ENCODE peak calls at places on chromosome 17, in nine cellular contexts. S is activated CD4-positive, alpha-beta T cell treated with anti-CD3 and anti-CD28 coated beads, Interleukin-2, amount 50 U/mL, for 24 hours; L is ureter; T is cardiac muscle cell; A is amygdala; H is left cardiac atrium; B is NCI-H187 treated with DMSO at 0.1 percent for 48 hours; U is activated naive CD4-positive, alpha-beta T cell treated with Interleukin-2 at 50 U/mL for 16 hours; C is NCI-H1417. N is an unnamed sample.

GRCh38 chr17:75289832-75290337 is 652 bp upstream of the SLC25A19 start:
- DNase-seq in S (peak), L (no peak), T (peak), A (no peak), H (peak), B (no peak), U (peak), C (peak), N (no peak)

GRCh38 chr17:46874906-46875305 is 23.5 kb downstream of the WNT9B start:
- DNase-seq in S (no peak), L (no peak), T (no peak), A (no peak), H (no peak), B (no peak), U (no peak), C (no peak), N (no peak)

GRCh38 chr17:42311240-42312034 is 23.1 kb downstream of the STAT5A start:
- DNase-seq in S (no peak), L (peak), T (peak), A (peak), H (peak), B (no peak), U (no peak), C (no peak), N (no peak)

GRCh38 chr17:18093616-18094408 is 6.1 kb downstream of the DRG2 start:
- DNase-seq in S (peak), L (no peak), T (peak), A (no peak), H (peak), B (no peak), U (no peak), C (no peak), N (no peak)

GRCh38 chr17:55889271-55889670 is 138.4 kb downstream of the PCTP start:
- DNase-seq in S (no peak), L (no peak), T (no peak), A (no peak), H (no peak), B (no peak), U (no peak), C (no peak), N (no peak)

GRCh38 chr17:56835259-56835575 is 1.3 kb downstream of the DGKE start:
- DNase-seq in S (no peak), L (no peak), T (no peak), A (no peak), H (no peak), B (no peak), U (no peak), C (no peak), N (no peak)

GRCh38 chr17:75173526-75173925 is 9.2 kb downstream of the SUMO2 start:
- DNase-seq in S (no peak), L (no peak), T (no peak), A (no peak), H (no peak), B (no peak), U (no peak), C (no peak), N (no peak)

GRCh38 chr17:68565656-68566055 is 35.5 kb downstream of the FAM20A start:
- DNase-seq in S (no peak), L (no peak), T (no peak), A (no peak), H (no peak), B (no peak), U (no peak), C (no peak), N (no peak)

GRCh38 chr17:75325827-75326586 is 36.8 kb upstream of the SLC25A19 start:
- DNase-seq in S (no peak), L (no peak), T (peak), A (no peak), H (no peak), B (no peak), U (no peak), C (no peak), N (no peak)

GRCh38 chr17:76797441-76797840 is 59.5 kb downstream of the MFSD11 start:
- DNase-seq in S (no peak), L (no peak), T (no peak), A (no peak), H (no peak), B (no peak), U (no peak), C (no peak), N (no peak)

N was measured in COR-L47.